ENCODE peak calls at places on chromosomes 12 and 14, in nine cellular contexts. One of them, this sample, is unnamed.

GRCh38 chr12:62813031-62813829 is 121.7 kb downstream of the PPM1H start:
- DNase-seq in HFFc6: peak
- DNase-seq in gastrocnemius medialis: no peak
- DNase-seq in right cardiac atrium: peak
- DNase-seq in HS-5: peak
- DNase-seq in activated CD8-positive, alpha-beta memory T cell treated with anti-CD3 and anti-CD28 coated beads for 1 hour: peak
- DNase-seq in T-helper 22 cell: no peak
- DNase-seq in M059J: peak
- DNase-seq in tibial artery: peak
- DNase-seq in this sample: no peak

GRCh38 chr12:22525426-22525825 is 18.9 kb downstream of the C2CD5 start:
- DNase-seq in HFFc6: peak
- DNase-seq in HS-5: peak
- DNase-seq in tibial artery: no peak
- DNase-seq in T-helper 22 cell: no peak
- DNase-seq in right cardiac atrium: no peak
- DNase-seq in activated CD8-positive, alpha-beta memory T cell treated with anti-CD3 and anti-CD28 coated beads for 1 hour: no peak
- DNase-seq in gastrocnemius medialis: no peak
- DNase-seq in M059J: no peak
- DNase-seq in this sample: no peak

GRCh38 chr12:54416908-54417603 is 2.0 kb downstream of the ITGA5 start:
- DNase-seq in right cardiac atrium: peak
- DNase-seq in M059J: no peak
- DNase-seq in T-helper 22 cell: no peak
- DNase-seq in HFFc6: no peak
- DNase-seq in activated CD8-positive, alpha-beta memory T cell treated with anti-CD3 and anti-CD28 coated beads for 1 hour: no peak
- DNase-seq in tibial artery: no peak
- DNase-seq in gastrocnemius medialis: no peak
- DNase-seq in HS-5: no peak
- DNase-seq in this sample: no peak

GRCh38 chr12:64320611-64321010 is 69.9 kb downstream of the C12orf56 start:
- DNase-seq in HFFc6: no peak
- DNase-seq in T-helper 22 cell: no peak
- DNase-seq in tibial artery: no peak
- DNase-seq in gastrocnemius medialis: no peak
- DNase-seq in HS-5: no peak
- DNase-seq in M059J: no peak
- DNase-seq in right cardiac atrium: no peak
- DNase-seq in activated CD8-positive, alpha-beta memory T cell treated with anti-CD3 and anti-CD28 coated beads for 1 hour: no peak
- DNase-seq in this sample: no peak

GRCh38 chr12:32595251-32595650 is 83.8 kb upstream of the DNM1L start:
- DNase-seq in HS-5: peak
- DNase-seq in HFFc6: peak
- DNase-seq in M059J: peak
- DNase-seq in right cardiac atrium: no peak
- DNase-seq in tibial artery: no peak
- DNase-seq in activated CD8-positive, alpha-beta memory T cell treated with anti-CD3 and anti-CD28 coated beads for 1 hour: no peak
- DNase-seq in T-helper 22 cell: no peak
- DNase-seq in gastrocnemius medialis: no peak
- DNase-seq in this sample: no peak

GRCh38 chr12:56954956-56955355 is 2.5 kb downstream of the RDH16 start:
- DNase-seq in gastrocnemius medialis: no peak
- DNase-seq in HFFc6: no peak
- DNase-seq in right cardiac atrium: no peak
- DNase-seq in tibial artery: no peak
- DNase-seq in M059J: no peak
- DNase-seq in HS-5: no peak
- DNase-seq in T-helper 22 cell: no peak
- DNase-seq in activated CD8-positive, alpha-beta memory T cell treated with anti-CD3 and anti-CD28 coated beads for 1 hour: no peak
- DNase-seq in this sample: no peak

GRCh38 chr12:45284096-45284901 is 68.4 kb downstream of the ANO6 start:
- DNase-seq in HS-5: no peak
- DNase-seq in M059J: peak
- DNase-seq in T-helper 22 cell: no peak
- DNase-seq in gastrocnemius medialis: no peak
- DNase-seq in tibial artery: no peak
- DNase-seq in activated CD8-positive, alpha-beta memory T cell treated with anti-CD3 and anti-CD28 coated beads for 1 hour: no peak
- DNase-seq in right cardiac atrium: no peak
- DNase-seq in HFFc6: peak
- DNase-seq in this sample: no peak

GRCh38 chr12:121637231-121637914 is 11.0 kb downstream of the ORAI1 start:
- DNase-seq in right cardiac atrium: peak
- DNase-seq in HS-5: no peak
- DNase-seq in M059J: no peak
- DNase-seq in HFFc6: no peak
- DNase-seq in tibial artery: peak
- DNase-seq in T-helper 22 cell: no peak
- DNase-seq in gastrocnemius medialis: peak
- DNase-seq in activated CD8-positive, alpha-beta memory T cell treated with anti-CD3 and anti-CD28 coated beads for 1 hour: no peak
- DNase-seq in this sample: no peak

GRCh38 chr12:108823804-108824203 is 33.6 kb downstream of the SSH1 start:
- DNase-seq in right cardiac atrium: peak
- DNase-seq in gastrocnemius medialis: no peak
- DNase-seq in HS-5: no peak
- DNase-seq in M059J: no peak
- DNase-seq in activated CD8-positive, alpha-beta memory T cell treated with anti-CD3 and anti-CD28 coated beads for 1 hour: no peak
- DNase-seq in T-helper 22 cell: no peak
- DNase-seq in HFFc6: no peak
- DNase-seq in tibial artery: no peak
- DNase-seq in this sample: no peak

GRCh38 chr12:2283910-2284309 is 231.1 kb downstream of the CACNA1C start:
- DNase-seq in HS-5: no peak
- DNase-seq in gastrocnemius medialis: no peak
- DNase-seq in T-helper 22 cell: no peak
- DNase-seq in tibial artery: peak
- DNase-seq in right cardiac atrium: peak
- DNase-seq in HFFc6: no peak
- DNase-seq in M059J: peak
- DNase-seq in activated CD8-positive, alpha-beta memory T cell treated with anti-CD3 and anti-CD28 coated beads for 1 hour: no peak
- DNase-seq in this sample: no peak

GRCh38 chr14:90820958-90821357 is 4.7 kb upstream of the TTC7B start:
- DNase-seq in gastrocnemius medialis: no peak
- DNase-seq in M059J: peak
- DNase-seq in HFFc6: peak
- DNase-seq in HS-5: no peak
- DNase-seq in right cardiac atrium: no peak
- DNase-seq in activated CD8-positive, alpha-beta memory T cell treated with anti-CD3 and anti-CD28 coated beads for 1 hour: peak
- DNase-seq in T-helper 22 cell: peak
- DNase-seq in tibial artery: no peak
- DNase-seq in this sample: peak

GRCh38 chr12:93645702-93646101 is 31.5 kb upstream of the CRADD start:
- DNase-seq in activated CD8-positive, alpha-beta memory T cell treated with anti-CD3 and anti-CD28 coated beads for 1 hour: no peak
- DNase-seq in HS-5: no peak
- DNase-seq in gastrocnemius medialis: no peak
- DNase-seq in HFFc6: peak
- DNase-seq in right cardiac atrium: no peak
- DNase-seq in tibial artery: no peak
- DNase-seq in T-helper 22 cell: no peak
- DNase-seq in M059J: peak
- DNase-seq in this sample: no peak

GRCh38 chr14:72665259-72665658 is 228.6 kb downstream of the DPF3 start:
- DNase-seq in gastrocnemius medialis: no peak
- DNase-seq in HFFc6: peak
- DNase-seq in M059J: peak
- DNase-seq in tibial artery: no peak
- DNase-seq in right cardiac atrium: no peak
- DNase-seq in T-helper 22 cell: no peak
- DNase-seq in activated CD8-positive, alpha-beta memory T cell treated with anti-CD3 and anti-CD28 coated beads for 1 hour: no peak
- DNase-seq in HS-5: peak
- DNase-seq in this sample: no peak

GRCh38 chr14:68682166-68683103 is 110.4 kb downstream of the ZFP36L1 start:
- DNase-seq in T-helper 22 cell: peak
- DNase-seq in right cardiac atrium: peak
- DNase-seq in tibial artery: peak
- DNase-seq in HFFc6: peak
- DNase-seq in activated CD8-positive, alpha-beta memory T cell treated with anti-CD3 and anti-CD28 coated beads for 1 hour: no peak
- DNase-seq in HS-5: peak
- DNase-seq in gastrocnemius medialis: peak
- DNase-seq in M059J: peak
- DNase-seq in this sample: no peak

GRCh38 chr12:118058881-118059644 is 1.9 kb downstream of the WSB2 start:
- DNase-seq in activated CD8-positive, alpha-beta memory T cell treated with anti-CD3 and anti-CD28 coated beads for 1 hour: no peak
- DNase-seq in M059J: peak
- DNase-seq in HFFc6: peak
- DNase-seq in tibial artery: no peak
- DNase-seq in HS-5: no peak
- DNase-seq in T-helper 22 cell: no peak
- DNase-seq in right cardiac atrium: no peak
- DNase-seq in gastrocnemius medialis: no peak
- DNase-seq in this sample: no peak

GRCh38 chr14:50619569-50620141 is 48.5 kb downstream of the SAV1 start:
- DNase-seq in HFFc6: peak
- DNase-seq in T-helper 22 cell: no peak
- DNase-seq in HS-5: no peak
- DNase-seq in tibial artery: no peak
- DNase-seq in activated CD8-positive, alpha-beta memory T cell treated with anti-CD3 and anti-CD28 coated beads for 1 hour: no peak
- DNase-seq in M059J: peak
- DNase-seq in right cardiac atrium: no peak
- DNase-seq in gastrocnemius medialis: no peak
- DNase-seq in this sample: no peak

GRCh38 chr12:94660436-94660835 is 10.1 kb upstream of the TMCC3 start:
- DNase-seq in T-helper 22 cell: no peak
- DNase-seq in activated CD8-positive, alpha-beta memory T cell treated with anti-CD3 and anti-CD28 coated beads for 1 hour: no peak
- DNase-seq in M059J: no peak
- DNase-seq in HFFc6: no peak
- DNase-seq in tibial artery: no peak
- DNase-seq in gastrocnemius medialis: no peak
- DNase-seq in right cardiac atrium: no peak
- DNase-seq in HS-5: no peak
- DNase-seq in this sample: no peak

GRCh38 chr14:63454863-63455622 is 88.1 kb downstream of the PPP2R5E start:
- DNase-seq in HS-5: no peak
- DNase-seq in T-helper 22 cell: no peak
- DNase-seq in tibial artery: no peak
- DNase-seq in right cardiac atrium: peak
- DNase-seq in HFFc6: peak
- DNase-seq in M059J: peak
- DNase-seq in activated CD8-positive, alpha-beta memory T cell treated with anti-CD3 and anti-CD28 coated beads for 1 hour: no peak
- DNase-seq in gastrocnemius medialis: peak
- DNase-seq in this sample: no peak

GRCh38 chr14:106163316-106163715 is 636.9 kb downstream of the TMEM121 start:
- DNase-seq in activated CD8-positive, alpha-beta memory T cell treated with anti-CD3 and anti-CD28 coated beads for 1 hour: no peak
- DNase-seq in tibial artery: no peak
- DNase-seq in T-helper 22 cell: no peak
- DNase-seq in HS-5: no peak
- DNase-seq in HFFc6: no peak
- DNase-seq in right cardiac atrium: no peak
- DNase-seq in M059J: no peak
- DNase-seq in gastrocnemius medialis: no peak
- DNase-seq in this sample: no peak

GRCh38 chr12:56635539-56636117 is 5.5 kb upstream of the BAZ2A start:
- DNase-seq in tibial artery: no peak
- DNase-seq in right cardiac atrium: no peak
- DNase-seq in gastrocnemius medialis: no peak
- DNase-seq in HS-5: no peak
- DNase-seq in M059J: peak
- DNase-seq in HFFc6: no peak
- DNase-seq in T-helper 22 cell: peak
- DNase-seq in activated CD8-positive, alpha-beta memory T cell treated with anti-CD3 and anti-CD28 coated beads for 1 hour: no peak
- DNase-seq in this sample: no peak

GRCh38 chr14:51783765-51784164 is 76.6 kb upstream of the GNG2 start:
- DNase-seq in right cardiac atrium: no peak
- DNase-seq in M059J: peak
- DNase-seq in gastrocnemius medialis: no peak
- DNase-seq in tibial artery: no peak
- DNase-seq in activated CD8-positive, alpha-beta memory T cell treated with anti-CD3 and anti-CD28 coated beads for 1 hour: no peak
- DNase-seq in T-helper 22 cell: no peak
- DNase-seq in HS-5: peak
- DNase-seq in HFFc6: peak
- DNase-seq in this sample: no peak

GRCh38 chr12:43551271-43551970 is 582 bp downstream of the ADAMTS20 start:
- DNase-seq in HS-5: no peak
- DNase-seq in right cardiac atrium: no peak
- DNase-seq in tibial artery: no peak
- DNase-seq in activated CD8-positive, alpha-beta memory T cell treated with anti-CD3 and anti-CD28 coated beads for 1 hour: no peak
- DNase-seq in gastrocnemius medialis: no peak
- DNase-seq in M059J: no peak
- DNase-seq in T-helper 22 cell: no peak
- DNase-seq in HFFc6: no peak
- DNase-seq in this sample: no peak